ENCODE peak calls at places on chromosomes 16 and 17, in seven cellular contexts. L is anterior cingulate cortex; T is nucleus accumbens; B is activated T-cell treated with anti-CD3 and anti-CD28 coated beads for 4 hours; X is progenitor cell of endocrine pancreas; H is mucosa of gallbladder; K is CD8-positive, alpha-beta memory T cell. P is an unnamed sample.

GRCh38 chr16:70395345-70395901 is 43.5 kb downstream of the ST3GAL2 start:
- DNase-seq in L (no peak), T (no peak), B (peak), X (peak), H (peak), K (peak), P (no peak)

GRCh38 chr16:87956169-87956770 is 5.0 kb downstream of the BANP start:
- DNase-seq in L (no peak), T (no peak), B (peak), X (no peak), H (no peak), K (peak), P (no peak)

GRCh38 chr17:8762012-8762411 is 3.7 kb upstream of the SPDYE4 start:
- DNase-seq in L (no peak), T (no peak), B (no peak), X (no peak), H (no peak), K (no peak), P (no peak)

GRCh38 chr17:82333279-82334171 is at the start of gene SECTM1:
- DNase-seq in L (no peak), T (no peak), B (no peak), X (no peak), H (peak), K (no peak), P (peak)

GRCh38 chr17:32552280-32552679 is 65.5 kb downstream of the CDK5R1 start:
- DNase-seq in L (no peak), T (no peak), B (no peak), X (no peak), H (no peak), K (no peak), P (no peak)

GRCh38 chr17:65523411-65523810 is 38.0 kb downstream of the AXIN2 start:
- DNase-seq in L (no peak), T (no peak), B (no peak), X (no peak), H (no peak), K (no peak), P (no peak)

GRCh38 chr17:78096093-78096492 is 32.5 kb downstream of the TMC6 start:
- DNase-seq in L (no peak), T (no peak), B (no peak), X (no peak), H (no peak), K (no peak), P (peak)

GRCh38 chr17:83088451-83089321 is 9.3 kb downstream of the METRNL start:
- DNase-seq in L (no peak), T (no peak), B (no peak), X (no peak), H (no peak), K (no peak), P (no peak)

GRCh38 chr17:77478899-77479298 is 338.1 kb downstream of the SEC14L1 start:
- DNase-seq in L (no peak), T (no peak), B (no peak), X (no peak), H (no peak), K (no peak), P (peak)

GRCh38 chr16:72025404-72026114 is 17.0 kb downstream of the DHODH start:
- DNase-seq in L (peak), T (no peak), B (no peak), X (no peak), H (no peak), K (no peak), P (no peak)

GRCh38 chr16:73669535-73670274 is 621.8 kb upstream of the ZFHX3 start:
- DNase-seq in L (no peak), T (no peak), B (no peak), X (no peak), H (no peak), K (no peak), P (no peak)

GRCh38 chr17:19753661-19754463 is 5.8 kb upstream of the ALDH3A1 start:
- DNase-seq in L (peak), T (peak), B (no peak), X (no peak), H (peak), K (no peak), P (peak)

GRCh38 chr17:48254896-48255295 is 147.3 kb downstream of the SNX11 start:
- DNase-seq in L (no peak), T (no peak), B (no peak), X (no peak), H (no peak), K (no peak), P (no peak)

GRCh38 chr17:41298458-41299135 is 4.1 kb downstream of the KRTAP29-1 start:
- DNase-seq in L (no peak), T (no peak), B (no peak), X (no peak), H (no peak), K (no peak), P (no peak)

GRCh38 chr17:14303343-14304221 is 2.7 kb downstream of the HS3ST3B1 start:
- DNase-seq in L (no peak), T (no peak), B (no peak), X (no peak), H (no peak), K (peak), P (no peak)

GRCh38 chr17:55463600-55463999 is 42.0 kb upstream of the MMD start:
- DNase-seq in L (no peak), T (no peak), B (no peak), X (no peak), H (no peak), K (no peak), P (no peak)

GRCh38 chr17:28041844-28042656 is 427 bp upstream of the NLK start:
- DNase-seq in L (no peak), T (no peak), B (no peak), X (no peak), H (no peak), K (no peak), P (no peak)

P was measured in sigmoid colon.